ENCODE peak calls at places on chromosomes 3 and 15, in six cellular contexts. B, E, Q, V, N and P are unnamed samples.

GRCh38 chr3:49711489-49711888 is 8.0 kb downstream of the AMIGO3 start:
- DNase-seq in E (no peak), V (no peak), Q (no peak), N (no peak), B (no peak), P (peak)

GRCh38 chr15:38398134-38398533 is 55.8 kb upstream of the FAM98B start:
- DNase-seq in B (no peak), Q (no peak), V (peak), E (no peak), N (no peak), P (no peak)

GRCh38 chr3:13718437-13718836 is 161.4 kb downstream of the WNT7A start:
- DNase-seq in V (no peak), N (peak), B (no peak), E (no peak), Q (no peak), P (no peak)

GRCh38 chr3:121757087-121757811 is 7.7 kb upstream of the GOLGB1 start:
- DNase-seq in Q (no peak), B (no peak), N (no peak), E (peak), V (no peak), P (no peak)

GRCh38 chr3:5423523-5423922 is 236.0 kb downstream of the EDEM1 start:
- DNase-seq in B (no peak), E (no peak), Q (no peak), V (no peak), N (no peak), P (no peak)

GRCh38 chr3:141414141-141414689 is 45.9 kb downstream of the ZBTB38 start:
- DNase-seq in N (no peak), E (no peak), V (peak), B (no peak), Q (no peak), P (peak)

GRCh38 chr3:99407257-99407656 is 231.1 kb upstream of the COL8A1 start:
- DNase-seq in N (no peak), Q (no peak), E (no peak), V (no peak), B (no peak), P (peak)

GRCh38 chr15:33068007-33068441 is 126.5 kb downstream of the FMN1 start:
- DNase-seq in V (peak), E (no peak), Q (no peak), B (peak), N (no peak), P (no peak)

GRCh38 chr3:32374788-32375595 is 16.7 kb upstream of the CMTM7 start:
- DNase-seq in Q (peak), E (peak), V (peak), B (peak), N (no peak), P (peak)

GRCh38 chr3:48634661-48635221 is 520 bp downstream of the SLC26A6 start:
- DNase-seq in V (peak), E (peak), Q (peak), N (peak), B (peak), P (peak)

GRCh38 chr3:50405249-50405648 is 45.9 kb upstream of the TMEM115 start:
- DNase-seq in V (no peak), N (no peak), Q (no peak), B (peak), E (peak), P (peak)

GRCh38 chr3:133540896-133541674 is 32.4 kb upstream of the CDV3 start:
- DNase-seq in B (peak), Q (no peak), N (no peak), E (no peak), V (peak), P (no peak)

DNA sequence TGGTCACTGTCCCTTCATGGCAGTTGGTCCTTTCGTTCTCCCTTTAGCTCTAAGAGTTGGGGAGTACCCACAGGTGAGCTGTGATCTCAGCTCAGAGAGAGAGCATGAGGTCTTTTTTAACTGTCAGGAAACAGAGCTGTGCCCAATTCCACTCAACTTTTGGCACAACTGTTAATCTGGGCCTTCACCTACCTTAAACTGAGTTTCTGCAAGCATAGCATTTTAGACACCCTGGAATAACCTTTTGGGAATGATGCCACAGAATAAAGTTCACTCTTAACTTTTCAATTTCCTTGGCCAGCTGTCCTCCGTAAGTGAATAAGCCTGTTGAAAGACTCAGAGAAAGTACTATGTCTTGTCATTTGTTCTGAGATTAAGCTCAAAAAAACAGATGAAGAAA is 35.9 kb downstream of the TUBGCP4 start:
- DNase-seq in N (no peak), V (no peak), Q (no peak), E (no peak), B (no peak), P (no peak)
- H3K4me3 ChIP-seq in N (no peak), V (no peak), Q (no peak), E (no peak), B (no peak), P (no peak)

GRCh38 chr15:61011576-61012336 is 217.3 kb downstream of the RORA start:
- DNase-seq in E (peak), V (no peak), B (no peak), N (no peak), Q (no peak), P (no peak)
- H3K4me3 ChIP-seq in E (no peak), V (no peak), B (no peak), N (no peak), Q (no peak), P (no peak)

DNA sequence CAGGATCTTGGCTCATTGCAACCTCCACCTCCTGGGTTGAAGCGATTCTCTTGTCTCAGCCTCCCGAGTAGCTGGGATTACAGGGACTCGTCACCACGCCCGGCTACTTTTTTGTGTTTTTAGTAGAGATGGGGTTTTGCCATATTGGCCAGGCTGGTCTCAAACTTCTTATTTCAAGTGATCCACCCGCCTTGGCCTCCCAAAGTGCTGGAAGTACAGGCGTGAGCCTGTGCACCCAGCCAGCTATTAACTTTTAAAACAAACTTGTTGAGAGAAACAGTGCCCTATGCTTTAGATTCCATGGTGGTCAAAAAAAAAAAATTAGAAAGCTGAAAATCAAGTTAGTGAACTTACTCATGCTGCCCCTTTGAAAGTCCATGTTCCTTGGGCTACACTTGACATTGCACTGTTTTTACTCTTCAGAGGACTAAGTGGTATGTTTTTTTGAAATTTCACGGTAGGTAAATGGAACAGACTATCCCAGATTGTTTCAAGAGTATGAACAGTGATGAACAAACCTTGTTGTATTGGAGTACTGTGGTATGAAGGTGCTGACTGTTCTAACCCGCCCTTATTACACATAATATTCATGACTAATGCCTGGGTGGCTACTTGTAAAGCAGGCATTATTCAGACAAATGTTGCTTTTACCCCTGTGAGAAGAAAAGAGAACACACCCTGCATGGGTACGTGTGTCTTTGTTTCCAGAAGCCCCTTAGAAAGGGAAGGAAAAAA is 206.9 kb downstream of the KLHL25 start:
- DNase-seq in B (no peak), E (no peak), Q (no peak), V (peak), N (no peak), P (no peak)
- H3K4me3 ChIP-seq in B (no peak), E (no peak), Q (no peak), V (no peak), N (no peak), P (no peak)

GRCh38 chr3:101762041-101762646 is 16.9 kb upstream of the NXPE3 start:
- DNase-seq in V (no peak), B (no peak), N (no peak), E (no peak), Q (no peak), P (no peak)
- H3K4me3 ChIP-seq in V (no peak), B (no peak), N (no peak), E (no peak), Q (no peak), P (no peak)

GRCh38 chr15:71276355-71276665 is 161.0 kb downstream of the THSD4 start:
- DNase-seq in E (no peak), Q (no peak), N (no peak), B (no peak), V (no peak), P (no peak)
- H3K4me3 ChIP-seq in E (no peak), Q (no peak), N (no peak), B (no peak), V (no peak), P (no peak)

DNA sequence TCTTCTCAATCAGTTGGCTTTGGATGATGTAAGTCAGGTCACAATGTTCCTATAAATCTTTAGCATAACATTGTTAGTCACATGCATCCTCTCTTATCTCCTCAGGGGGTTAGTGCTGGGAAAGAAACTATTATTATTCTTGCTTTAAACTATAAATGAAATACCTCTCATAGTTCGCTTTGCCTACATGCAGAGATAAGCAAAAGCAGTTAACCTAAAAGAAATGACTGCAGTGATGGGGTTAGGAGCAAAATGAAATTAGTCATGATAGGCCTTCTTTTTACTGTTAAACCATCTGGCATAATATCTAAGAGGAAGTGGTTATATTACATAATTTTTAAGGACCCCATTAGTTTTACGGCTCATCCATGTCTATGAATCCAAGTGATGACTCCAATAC is 91.7 kb upstream of the IGSF10 start:
- DNase-seq in E (no peak), N (no peak), Q (no peak), V (no peak), B (no peak), P (no peak)
- H3K4me3 ChIP-seq in E (no peak), N (no peak), Q (no peak), V (no peak), B (no peak), P (no peak)

DNA sequence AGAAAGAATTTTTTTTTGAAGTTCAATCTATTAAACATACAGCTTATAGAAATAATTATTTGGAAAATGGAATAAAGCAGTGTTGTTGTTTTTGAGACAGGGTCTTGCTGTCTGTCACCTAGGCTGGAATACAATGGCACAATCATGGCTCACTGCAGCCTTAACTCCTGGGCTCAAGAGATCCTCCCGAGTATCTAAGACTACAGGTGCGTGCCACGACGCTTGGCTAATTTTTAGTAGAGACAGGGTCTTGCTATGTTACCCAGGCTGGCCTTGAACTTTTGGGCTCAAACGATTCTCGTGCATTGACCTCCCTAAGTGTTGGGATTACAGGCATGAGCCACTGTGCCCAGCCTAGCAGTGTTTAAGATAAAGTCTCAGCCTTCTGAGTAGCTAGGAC is 8.8 kb downstream of the BNIP2 start:
- DNase-seq in E (no peak), V (no peak), B (no peak), Q (no peak), N (no peak), P (no peak)
- H3K4me3 ChIP-seq in E (no peak), V (no peak), B (no peak), Q (no peak), N (no peak), P (no peak)

GRCh38 chr15:69929905-69930630 is 167.6 kb downstream of the TLE3 start:
- DNase-seq in N (no peak), V (no peak), B (no peak), Q (no peak), E (no peak), P (no peak)
- H3K4me3 ChIP-seq in N (no peak), V (no peak), B (no peak), Q (no peak), E (no peak), P (no peak)

GRCh38 chr15:96353931-96354730 is 23.6 kb downstream of the NR2F2 start:
- DNase-seq in E (no peak), N (peak), V (no peak), B (no peak), Q (no peak), P (no peak)
- H3K4me3 ChIP-seq in E (peak), N (peak), V (peak), B (peak), Q (no peak), P (no peak)